ENCODE peak calls at places on chromosomes 7 and 10, in six cellular contexts. One of them, this sample, is unnamed.
A peak's percentile ranks its signal among the peaks of the same experiment; 100 is the strongest.

GRCh38 chr10:70906953-70907618 is 18.7 kb upstream of the PCBD1 start:
- DNase-seq in GM12865: no peak
- DNase-seq in pancreas: no peak
- DNase-seq in AG10803: no peak
- DNase-seq in body of pancreas: peak; percentile 7
- DNase-seq in choroid plexus epithelial cell: no peak
- DNase-seq in this sample: no peak

GRCh38 chr7:19099194-19099593 is 18.2 kb downstream of the TWIST1 start:
- DNase-seq in GM12865: no peak
- DNase-seq in pancreas: no peak
- DNase-seq in AG10803: no peak
- DNase-seq in body of pancreas: no peak
- DNase-seq in choroid plexus epithelial cell: no peak
- DNase-seq in this sample: no peak

GRCh38 chr10:86106616-86107015 is 260.0 kb downstream of the GRID1 start:
- DNase-seq in GM12865: no peak
- DNase-seq in pancreas: no peak
- DNase-seq in AG10803: no peak
- DNase-seq in body of pancreas: no peak
- DNase-seq in choroid plexus epithelial cell: no peak
- DNase-seq in this sample: no peak

GRCh38 chr7:148615085-148615750 is 24.7 kb downstream of the C7orf33 start:
- DNase-seq in GM12865: no peak
- DNase-seq in pancreas: no peak
- DNase-seq in AG10803: no peak
- DNase-seq in body of pancreas: no peak
- DNase-seq in choroid plexus epithelial cell: no peak
- DNase-seq in this sample: no peak

GRCh38 chr10:8874972-8875371 is 820.5 kb downstream of the GATA3 start:
- DNase-seq in GM12865: no peak
- DNase-seq in pancreas: no peak
- DNase-seq in AG10803: no peak
- DNase-seq in body of pancreas: no peak
- DNase-seq in choroid plexus epithelial cell: no peak
- DNase-seq in this sample: peak; percentile 63

GRCh38 chr10:90993340-90993739 is 72.5 kb upstream of the ANKRD1 start:
- DNase-seq in GM12865: peak; percentile 64
- DNase-seq in pancreas: no peak
- DNase-seq in AG10803: peak; percentile 68
- DNase-seq in body of pancreas: no peak
- DNase-seq in choroid plexus epithelial cell: no peak
- DNase-seq in this sample: no peak

GRCh38 chr7:111730476-111731300 is 168.4 kb upstream of the IMMP2L start:
- DNase-seq in GM12865: peak; percentile 56
- DNase-seq in pancreas: no peak
- DNase-seq in AG10803: peak; percentile 31
- DNase-seq in body of pancreas: no peak
- DNase-seq in choroid plexus epithelial cell: peak; percentile 64
- DNase-seq in this sample: peak; percentile 41

GRCh38 chr7:139570119-139570518 is 46.6 kb downstream of the CLEC2L start:
- DNase-seq in GM12865: no peak
- DNase-seq in pancreas: no peak
- DNase-seq in AG10803: no peak
- DNase-seq in body of pancreas: no peak
- DNase-seq in choroid plexus epithelial cell: peak; percentile 14
- DNase-seq in this sample: no peak

GRCh38 chr7:157595086-157595855 is 258.5 kb downstream of the DNAJB6 start:
- DNase-seq in GM12865: no peak
- DNase-seq in pancreas: no peak
- DNase-seq in AG10803: no peak
- DNase-seq in body of pancreas: no peak
- DNase-seq in choroid plexus epithelial cell: no peak
- DNase-seq in this sample: no peak

GRCh38 chr10:3954615-3955014 is 169.6 kb upstream of the KLF6 start:
- DNase-seq in GM12865: no peak
- DNase-seq in pancreas: no peak
- DNase-seq in AG10803: no peak
- DNase-seq in body of pancreas: no peak
- DNase-seq in choroid plexus epithelial cell: no peak
- DNase-seq in this sample: no peak

GRCh38 chr10:121379025-121379424 is 219.2 kb downstream of the FGFR2 start:
- DNase-seq in GM12865: no peak
- DNase-seq in pancreas: no peak
- DNase-seq in AG10803: no peak
- DNase-seq in body of pancreas: no peak
- DNase-seq in choroid plexus epithelial cell: no peak
- DNase-seq in this sample: no peak

GRCh38 chr10:77984986-77985385 is 44.3 kb downstream of the POLR3A start:
- DNase-seq in GM12865: no peak
- DNase-seq in pancreas: no peak
- DNase-seq in AG10803: no peak
- DNase-seq in body of pancreas: no peak
- DNase-seq in choroid plexus epithelial cell: no peak
- DNase-seq in this sample: no peak

GRCh38 chr10:77983384-77984341 is 45.7 kb downstream of the POLR3A start:
- DNase-seq in GM12865: no peak
- DNase-seq in pancreas: no peak
- DNase-seq in AG10803: peak; percentile 61
- DNase-seq in body of pancreas: no peak
- DNase-seq in choroid plexus epithelial cell: peak; percentile 44
- DNase-seq in this sample: peak; percentile 29

GRCh38 chr10:77979221-77979620 is 50.1 kb downstream of the POLR3A start:
- DNase-seq in GM12865: no peak
- DNase-seq in pancreas: no peak
- DNase-seq in AG10803: no peak
- DNase-seq in body of pancreas: no peak
- DNase-seq in choroid plexus epithelial cell: no peak
- DNase-seq in this sample: no peak

GRCh38 chr10:77977975-77978759 is 51.1 kb downstream of the POLR3A start:
- DNase-seq in GM12865: no peak
- DNase-seq in pancreas: no peak
- DNase-seq in AG10803: no peak
- DNase-seq in body of pancreas: no peak
- DNase-seq in choroid plexus epithelial cell: no peak
- DNase-seq in this sample: no peak

DNA sequence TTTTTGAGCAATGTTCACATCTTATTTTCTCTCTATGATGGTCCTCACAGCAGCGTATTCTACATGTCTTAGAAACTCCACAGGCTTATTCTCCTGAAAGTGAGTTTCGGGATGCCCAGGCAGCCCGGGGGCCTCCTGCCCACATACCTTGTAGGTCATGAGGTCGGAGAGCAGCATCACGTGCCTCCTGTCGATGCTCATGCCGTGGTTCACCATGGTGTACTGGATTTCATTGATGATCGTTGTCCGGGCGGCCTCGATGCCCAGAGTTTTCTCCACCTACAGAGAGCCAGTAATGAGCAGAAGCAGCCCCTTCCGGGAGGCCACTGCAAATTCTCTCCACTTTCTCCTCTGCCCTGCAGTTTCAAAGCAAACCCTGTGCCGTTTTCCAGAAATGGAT is 48.0 kb downstream of the POLR3A start:
- DNase-seq in GM12865: no peak
- DNase-seq in pancreas: no peak
- DNase-seq in AG10803: no peak
- DNase-seq in body of pancreas: no peak
- DNase-seq in choroid plexus epithelial cell: no peak
- DNase-seq in this sample: no peak
- H3K4me3 ChIP-seq in GM12865: no peak overlapping the region
- H3K4me3 ChIP-seq in pancreas: no peak overlapping the region
- H3K4me3 ChIP-seq in AG10803: no peak overlapping the region
- H3K4me3 ChIP-seq in body of pancreas: no peak overlapping the region
- H3K4me3 ChIP-seq in choroid plexus epithelial cell: no peak overlapping the region
- H3K4me3 ChIP-seq in this sample: no peak overlapping the region

GRCh38 chr7:33862946-33863814 is 42.2 kb upstream of the BMPER start:
- DNase-seq in GM12865: no peak
- DNase-seq in pancreas: no peak
- DNase-seq in AG10803: peak; percentile 26
- DNase-seq in body of pancreas: no peak
- DNase-seq in choroid plexus epithelial cell: no peak
- DNase-seq in this sample: no peak

DNA sequence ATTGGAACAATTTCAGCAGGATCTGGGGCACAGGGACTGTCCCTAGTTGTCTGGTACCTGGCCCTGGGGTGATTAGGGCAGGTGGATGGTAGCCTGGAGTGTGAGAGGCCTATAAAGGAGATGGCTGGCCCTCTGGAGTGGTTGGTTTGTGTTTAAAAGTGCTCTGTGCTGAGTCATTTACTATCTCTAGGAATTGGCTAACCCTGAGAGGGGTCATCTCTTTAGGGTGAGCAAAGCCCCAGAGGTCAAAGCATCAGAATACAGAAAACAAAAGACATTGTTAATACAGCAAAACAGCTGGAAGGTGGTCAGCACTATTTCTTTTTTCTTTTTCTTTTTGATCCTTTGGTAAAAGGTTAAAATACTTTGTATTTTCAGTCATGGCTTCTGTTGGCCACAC is 43.4 kb upstream of the BMPER start:
- DNase-seq in GM12865: no peak
- DNase-seq in pancreas: no peak
- DNase-seq in AG10803: no peak
- DNase-seq in body of pancreas: no peak
- DNase-seq in choroid plexus epithelial cell: no peak
- DNase-seq in this sample: no peak
- H3K4me3 ChIP-seq in GM12865: no peak overlapping the region
- H3K4me3 ChIP-seq in pancreas: no peak overlapping the region
- H3K4me3 ChIP-seq in AG10803: no peak overlapping the region
- H3K4me3 ChIP-seq in body of pancreas: no peak overlapping the region
- H3K4me3 ChIP-seq in choroid plexus epithelial cell: no peak overlapping the region
- H3K4me3 ChIP-seq in this sample: no peak overlapping the region

GRCh38 chr7:100584046-100584676 is 1.8 kb downstream of the LRCH4 start:
- DNase-seq in GM12865: peak; percentile 20
- DNase-seq in pancreas: peak; percentile 31
- DNase-seq in AG10803: no peak
- DNase-seq in body of pancreas: no peak
- DNase-seq in choroid plexus epithelial cell: peak; percentile 43
- DNase-seq in this sample: no peak

GRCh38 chr7:100583132-100584045 is 2.5 kb downstream of the LRCH4 start:
- DNase-seq in GM12865: peak; percentile 81
- DNase-seq in pancreas: no peak
- DNase-seq in AG10803: no peak
- DNase-seq in body of pancreas: peak; percentile 47
- DNase-seq in choroid plexus epithelial cell: peak; percentile 82
- DNase-seq in this sample: peak; percentile 51

GRCh38 chr7:100582041-100582579 is 3.8 kb downstream of the LRCH4 start:
- DNase-seq in GM12865: no peak
- DNase-seq in pancreas: peak; percentile 85
- DNase-seq in AG10803: no peak
- DNase-seq in body of pancreas: peak; percentile 87
- DNase-seq in choroid plexus epithelial cell: no peak
- DNase-seq in this sample: no peak

GRCh38 chr7:100580466-100581283 is 5.3 kb downstream of the LRCH4 start:
- DNase-seq in GM12865: no peak
- DNase-seq in pancreas: no peak
- DNase-seq in AG10803: no peak
- DNase-seq in body of pancreas: no peak
- DNase-seq in choroid plexus epithelial cell: no peak
- DNase-seq in this sample: no peak

DNA sequence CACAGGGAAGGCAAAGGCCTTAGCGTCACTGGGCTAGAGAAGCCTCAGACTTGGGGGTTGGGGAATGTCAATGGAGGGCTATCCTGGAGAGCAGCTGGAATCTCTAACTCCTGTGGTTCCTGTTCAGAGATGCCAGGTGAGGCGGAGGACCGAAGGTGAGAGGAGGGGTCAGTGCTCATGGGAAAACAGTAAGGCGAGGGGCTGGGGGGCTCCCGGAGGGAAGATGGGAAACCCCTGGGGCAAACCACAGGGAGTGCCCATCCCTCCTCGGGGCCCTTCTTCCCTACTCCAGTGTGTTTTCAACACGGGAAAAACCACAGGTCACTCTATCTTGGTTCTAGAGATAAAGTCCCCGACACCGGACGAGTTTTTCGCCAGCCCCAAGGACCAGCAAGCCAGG is 3.3 kb downstream of the LRCH4 start:
- DNase-seq in GM12865: no peak
- DNase-seq in pancreas: no peak
- DNase-seq in AG10803: no peak
- DNase-seq in body of pancreas: no peak
- DNase-seq in choroid plexus epithelial cell: no peak
- DNase-seq in this sample: no peak
- H3K4me3 ChIP-seq in GM12865: no peak overlapping the region
- H3K4me3 ChIP-seq in pancreas: peak overlapping the region; percentile 85
- H3K4me3 ChIP-seq in AG10803: no peak overlapping the region
- H3K4me3 ChIP-seq in body of pancreas: no peak overlapping the region
- H3K4me3 ChIP-seq in choroid plexus epithelial cell: no peak overlapping the region
- H3K4me3 ChIP-seq in this sample: no peak overlapping the region

DNA sequence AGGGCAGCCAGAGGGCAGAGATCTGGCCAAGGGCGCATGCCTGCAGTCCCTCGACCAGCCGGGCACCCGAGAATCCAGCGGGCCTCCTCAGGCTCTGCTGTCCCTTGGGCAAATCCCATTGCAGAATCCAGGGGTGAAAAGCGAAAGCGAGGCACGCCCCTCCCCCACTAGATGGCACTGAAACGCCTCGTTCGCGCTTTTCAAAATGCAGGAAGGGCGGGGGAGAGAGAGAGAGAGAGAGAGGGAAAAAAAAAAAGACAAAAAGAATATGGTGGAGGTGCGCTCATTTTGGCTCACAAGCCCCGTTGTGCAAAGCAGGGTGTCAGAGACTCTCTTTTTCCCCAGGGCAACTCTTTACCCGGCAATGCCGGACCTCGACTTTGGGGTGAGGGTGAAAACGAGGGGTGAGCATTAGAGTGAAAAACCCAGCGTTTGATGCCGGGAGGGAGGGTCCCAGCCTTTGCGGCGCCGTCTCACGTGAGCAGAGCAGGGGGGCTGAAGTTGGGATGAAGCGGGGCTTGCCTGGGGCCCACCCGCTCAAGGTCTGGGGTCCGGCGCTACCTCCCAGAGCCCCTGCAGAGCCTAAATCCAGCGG is 2.5 kb upstream of the TMEM178B start:
- DNase-seq in GM12865: peak; percentile 40
- DNase-seq in pancreas: peak; percentile 29
- DNase-seq in AG10803: no peak
- DNase-seq in body of pancreas: peak; percentile 41
- DNase-seq in choroid plexus epithelial cell: peak; percentile 23
- DNase-seq in this sample: no peak
- H3K4me3 ChIP-seq in GM12865: no peak overlapping the region
- H3K4me3 ChIP-seq in pancreas: peak overlapping the region; percentile 55
- H3K4me3 ChIP-seq in AG10803: peak overlapping the region; percentile 46
- H3K4me3 ChIP-seq in body of pancreas: no peak overlapping the region
- H3K4me3 ChIP-seq in choroid plexus epithelial cell: peak overlapping the region; percentile 55
- H3K4me3 ChIP-seq in this sample: no peak overlapping the region

This sample was measured in bronchial epithelial cell.